ENCODE peak calls at places on chromosomes 12 and 14, in seven cellular contexts. One of them, this sample, is unnamed.

GRCh38 chr12:70661762-70662161 is 24.5 kb upstream of the PTPRB start:
- DNase-seq in heart left ventricle: no peak
- DNase-seq in spleen: no peak
- DNase-seq in IMR-90: peak; percentile 82
- DNase-seq in ovary: no peak
- DNase-seq in Peyer's patch: no peak
- DNase-seq in thyroid gland: no peak
- DNase-seq in this sample: no peak

GRCh38 chr12:43357141-43357540 is 194.9 kb downstream of the ADAMTS20 start:
- DNase-seq in Peyer's patch: no peak
- DNase-seq in heart left ventricle: no peak
- DNase-seq in IMR-90: no peak
- DNase-seq in ovary: no peak
- DNase-seq in spleen: no peak
- DNase-seq in thyroid gland: no peak
- DNase-seq in this sample: no peak

GRCh38 chr14:48703728-48704467 is 882.3 kb downstream of the RPS29 start:
- DNase-seq in spleen: no peak
- DNase-seq in ovary: no peak
- DNase-seq in thyroid gland: peak; percentile 40
- DNase-seq in IMR-90: no peak
- DNase-seq in heart left ventricle: peak; percentile 13
- DNase-seq in Peyer's patch: no peak
- DNase-seq in this sample: no peak

GRCh38 chr12:104006929-104007328 is 41.3 kb downstream of the TDG start:
- DNase-seq in heart left ventricle: no peak
- DNase-seq in ovary: no peak
- DNase-seq in Peyer's patch: no peak
- DNase-seq in spleen: no peak
- DNase-seq in IMR-90: peak; percentile 85
- DNase-seq in thyroid gland: no peak
- DNase-seq in this sample: no peak

GRCh38 chr14:82905762-82906161 is 1372.1 kb upstream of the SEL1L start:
- DNase-seq in IMR-90: no peak
- DNase-seq in Peyer's patch: no peak
- DNase-seq in heart left ventricle: no peak
- DNase-seq in spleen: no peak
- DNase-seq in ovary: no peak
- DNase-seq in thyroid gland: peak; percentile 6
- DNase-seq in this sample: no peak

GRCh38 chr12:22982635-22983034 is 357.7 kb downstream of the ETNK1 start:
- DNase-seq in heart left ventricle: no peak
- DNase-seq in ovary: no peak
- DNase-seq in spleen: no peak
- DNase-seq in Peyer's patch: no peak
- DNase-seq in thyroid gland: no peak
- DNase-seq in IMR-90: no peak
- DNase-seq in this sample: no peak

GRCh38 chr12:49348781-49349180 is 2.1 kb downstream of the DNAJC22 start:
- DNase-seq in spleen: no peak
- DNase-seq in thyroid gland: no peak
- DNase-seq in ovary: no peak
- DNase-seq in Peyer's patch: no peak
- DNase-seq in heart left ventricle: no peak
- DNase-seq in IMR-90: no peak
- DNase-seq in this sample: no peak

GRCh38 chr12:61713121-61713520 is 547.1 kb upstream of the USP15 start:
- DNase-seq in heart left ventricle: no peak
- DNase-seq in IMR-90: no peak
- DNase-seq in spleen: no peak
- DNase-seq in ovary: no peak
- DNase-seq in thyroid gland: no peak
- DNase-seq in Peyer's patch: no peak
- DNase-seq in this sample: no peak

GRCh38 chr14:93039649-93040315 is 75.9 kb downstream of the ITPK1 start:
- DNase-seq in thyroid gland: peak; percentile 77
- DNase-seq in Peyer's patch: no peak
- DNase-seq in ovary: no peak
- DNase-seq in IMR-90: no peak
- DNase-seq in spleen: peak; percentile 69
- DNase-seq in heart left ventricle: no peak
- DNase-seq in this sample: no peak

GRCh38 chr14:104639889-104640548 is 35.4 kb upstream of the TMEM179 start:
- DNase-seq in thyroid gland: peak; percentile 53
- DNase-seq in Peyer's patch: peak; percentile 77
- DNase-seq in heart left ventricle: peak; percentile 43
- DNase-seq in spleen: peak; percentile 86
- DNase-seq in ovary: no peak
- DNase-seq in IMR-90: peak; percentile 24
- DNase-seq in this sample: no peak

GRCh38 chr12:130504110-130504835 is 166.6 kb downstream of the PIWIL1 start:
- DNase-seq in IMR-90: no peak
- DNase-seq in heart left ventricle: no peak
- DNase-seq in ovary: no peak
- DNase-seq in spleen: no peak
- DNase-seq in Peyer's patch: no peak
- DNase-seq in thyroid gland: no peak
- DNase-seq in this sample: no peak

GRCh38 chr12:2098852-2099251 is 46.1 kb downstream of the CACNA1C start:
- DNase-seq in spleen: no peak
- DNase-seq in ovary: no peak
- DNase-seq in Peyer's patch: no peak
- DNase-seq in IMR-90: no peak
- DNase-seq in thyroid gland: no peak
- DNase-seq in heart left ventricle: no peak
- DNase-seq in this sample: no peak

GRCh38 chr12:117118838-117119591 is 19.8 kb upstream of the TESC start:
- DNase-seq in ovary: no peak
- DNase-seq in Peyer's patch: no peak
- DNase-seq in thyroid gland: no peak
- DNase-seq in spleen: no peak
- DNase-seq in IMR-90: no peak
- DNase-seq in heart left ventricle: peak; percentile 46
- DNase-seq in this sample: no peak

GRCh38 chr12:121145221-121145620 is 12.5 kb downstream of the P2RX7 start:
- DNase-seq in Peyer's patch: no peak
- DNase-seq in ovary: no peak
- DNase-seq in spleen: no peak
- DNase-seq in heart left ventricle: no peak
- DNase-seq in thyroid gland: no peak
- DNase-seq in IMR-90: peak; percentile 18
- DNase-seq in this sample: no peak

GRCh38 chr14:95338436-95338835 is 18.7 kb upstream of the CLMN start:
- DNase-seq in heart left ventricle: no peak
- DNase-seq in Peyer's patch: no peak
- DNase-seq in thyroid gland: no peak
- DNase-seq in spleen: no peak
- DNase-seq in ovary: no peak
- DNase-seq in IMR-90: no peak
- DNase-seq in this sample: no peak

GRCh38 chr12:103578926-103579325 is 8.1 kb upstream of the STAB2 start:
- DNase-seq in thyroid gland: no peak
- DNase-seq in spleen: no peak
- DNase-seq in heart left ventricle: no peak
- DNase-seq in IMR-90: no peak
- DNase-seq in ovary: no peak
- DNase-seq in Peyer's patch: no peak
- DNase-seq in this sample: no peak

GRCh38 chr12:39613525-39613924 is 6.1 kb downstream of the ABCD2 start:
- DNase-seq in thyroid gland: no peak
- DNase-seq in ovary: no peak
- DNase-seq in heart left ventricle: no peak
- DNase-seq in spleen: no peak
- DNase-seq in IMR-90: no peak
- DNase-seq in Peyer's patch: no peak
- DNase-seq in this sample: no peak

GRCh38 chr14:23567186-23568020 is at the start of gene AP1G2:
- DNase-seq in ovary: peak; percentile 95
- DNase-seq in IMR-90: peak; percentile 28
- DNase-seq in heart left ventricle: peak; percentile 84
- DNase-seq in Peyer's patch: peak; percentile 95
- DNase-seq in thyroid gland: peak; percentile 95
- DNase-seq in spleen: peak; percentile 98
- DNase-seq in this sample: peak; percentile 89

GRCh38 chr12:25194211-25194610 is 749 bp downstream of the DNAI7 start:
- DNase-seq in Peyer's patch: no peak
- DNase-seq in heart left ventricle: no peak
- DNase-seq in thyroid gland: no peak
- DNase-seq in IMR-90: no peak
- DNase-seq in spleen: no peak
- DNase-seq in ovary: no peak
- DNase-seq in this sample: no peak

GRCh38 chr12:43112101-43112661 is 439.8 kb downstream of the ADAMTS20 start:
- DNase-seq in spleen: no peak
- DNase-seq in IMR-90: no peak
- DNase-seq in thyroid gland: no peak
- DNase-seq in ovary: no peak
- DNase-seq in heart left ventricle: no peak
- DNase-seq in Peyer's patch: no peak
- DNase-seq in this sample: no peak

GRCh38 chr14:63508033-63508432 is 35.1 kb downstream of the PPP2R5E start:
- DNase-seq in Peyer's patch: no peak
- DNase-seq in thyroid gland: no peak
- DNase-seq in spleen: no peak
- DNase-seq in heart left ventricle: no peak
- DNase-seq in IMR-90: no peak
- DNase-seq in ovary: no peak
- DNase-seq in this sample: no peak

GRCh38 chr12:6551496-6552139 is 4.2 kb downstream of the IFFO1 start:
- DNase-seq in thyroid gland: no peak
- DNase-seq in Peyer's patch: no peak
- DNase-seq in IMR-90: peak; percentile 72
- DNase-seq in ovary: no peak
- DNase-seq in heart left ventricle: no peak
- DNase-seq in spleen: peak; percentile 76
- DNase-seq in this sample: peak; percentile 67

GRCh38 chr12:50276912-50277671 is 6.2 kb downstream of the LIMA1 start:
- DNase-seq in ovary: no peak
- DNase-seq in Peyer's patch: no peak
- DNase-seq in heart left ventricle: no peak
- DNase-seq in thyroid gland: no peak
- DNase-seq in spleen: no peak
- DNase-seq in IMR-90: peak; percentile 23
- DNase-seq in this sample: no peak

GRCh38 chr14:75126679-75127473 is at the start of gene NEK9:
- DNase-seq in thyroid gland: peak; percentile 90
- DNase-seq in heart left ventricle: peak; percentile 93
- DNase-seq in IMR-90: peak; percentile 75
- DNase-seq in spleen: peak; percentile 97
- DNase-seq in Peyer's patch: peak; percentile 91
- DNase-seq in ovary: peak; percentile 89
- DNase-seq in this sample: peak; percentile 90
- TF ChIP-seq POLR2A in thyroid gland: no peak
- TF ChIP-seq POLR2A in heart left ventricle: peak; percentile 56
- TF ChIP-seq POLR2A in IMR-90: peak; percentile 79
- TF ChIP-seq POLR2A in spleen: no peak
- TF ChIP-seq POLR2A in Peyer's patch: peak; percentile 71
- TF ChIP-seq POLR2A in ovary: peak; percentile 91
- TF ChIP-seq POLR2A in this sample: peak; percentile 40

DNA sequence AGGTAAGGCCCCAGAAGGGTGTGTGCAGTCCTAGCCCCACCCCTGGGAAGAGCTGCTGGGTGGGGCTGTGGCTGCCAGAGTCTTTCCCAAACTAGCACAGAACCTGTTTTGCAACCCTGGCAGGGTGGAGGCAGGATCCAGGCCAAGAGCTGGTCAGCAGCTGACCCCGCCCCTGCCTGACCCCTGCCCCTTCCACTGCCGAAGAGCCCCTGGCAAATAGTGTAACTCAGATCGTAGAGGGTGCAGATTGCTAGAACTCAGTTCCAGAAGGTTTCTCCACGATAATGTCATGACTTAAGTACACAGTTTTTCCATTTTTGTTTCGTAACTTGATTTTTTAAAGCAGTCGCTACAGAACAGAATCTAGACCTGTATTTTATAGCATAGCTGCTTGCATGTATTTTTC is 26.7 kb upstream of the PNMA1 start:
- DNase-seq in IMR-90: no peak
- DNase-seq in Peyer's patch: peak; percentile 87
- DNase-seq in heart left ventricle: no peak
- DNase-seq in ovary: peak; percentile 78
- DNase-seq in thyroid gland: peak; percentile 91
- DNase-seq in spleen: peak; percentile 80
- DNase-seq in this sample: peak; percentile 87
- H3K4me3 ChIP-seq in IMR-90: no peak overlapping the region
- H3K4me3 ChIP-seq in Peyer's patch: peak overlapping the region; percentile 39
- H3K4me3 ChIP-seq in heart left ventricle: peak overlapping the region; percentile 25
- H3K4me3 ChIP-seq in ovary: peak overlapping the region; percentile 24
- H3K4me3 ChIP-seq in thyroid gland: no peak overlapping the region
- H3K4me3 ChIP-seq in spleen: no peak overlapping the region
- H3K4me3 ChIP-seq in this sample: peak overlapping the region; percentile 38

DNA sequence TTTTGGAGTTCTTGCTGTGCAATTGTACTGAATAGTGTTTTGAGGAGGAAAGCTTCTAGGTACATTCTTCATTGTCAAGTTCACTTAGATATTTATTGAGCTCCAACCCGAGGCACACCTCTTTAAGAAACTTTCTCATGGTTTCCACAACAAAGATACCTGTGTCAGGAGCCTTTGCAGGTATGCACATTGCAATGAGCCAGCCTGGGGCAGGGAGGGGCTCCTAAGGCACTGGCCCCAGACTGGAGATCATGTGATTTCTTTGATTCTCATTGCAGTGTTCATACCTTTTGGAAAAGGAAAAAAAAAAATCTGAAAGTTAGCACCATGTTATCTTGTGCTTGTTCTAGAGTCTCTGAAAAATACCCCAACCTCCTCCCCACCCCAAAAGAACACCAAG is 80.3 kb downstream of the PRMT8 start:
- DNase-seq in heart left ventricle: no peak
- DNase-seq in IMR-90: no peak
- DNase-seq in spleen: no peak
- DNase-seq in thyroid gland: no peak
- DNase-seq in ovary: no peak
- DNase-seq in Peyer's patch: no peak
- DNase-seq in this sample: no peak
- TF ChIP-seq CTCF in heart left ventricle: no peak
- TF ChIP-seq CTCF in IMR-90: no peak
- TF ChIP-seq CTCF in spleen: no peak
- TF ChIP-seq CTCF in thyroid gland: no peak
- TF ChIP-seq CTCF in ovary: no peak
- TF ChIP-seq CTCF in Peyer's patch: no peak
- TF ChIP-seq CTCF in this sample: no peak

DNA sequence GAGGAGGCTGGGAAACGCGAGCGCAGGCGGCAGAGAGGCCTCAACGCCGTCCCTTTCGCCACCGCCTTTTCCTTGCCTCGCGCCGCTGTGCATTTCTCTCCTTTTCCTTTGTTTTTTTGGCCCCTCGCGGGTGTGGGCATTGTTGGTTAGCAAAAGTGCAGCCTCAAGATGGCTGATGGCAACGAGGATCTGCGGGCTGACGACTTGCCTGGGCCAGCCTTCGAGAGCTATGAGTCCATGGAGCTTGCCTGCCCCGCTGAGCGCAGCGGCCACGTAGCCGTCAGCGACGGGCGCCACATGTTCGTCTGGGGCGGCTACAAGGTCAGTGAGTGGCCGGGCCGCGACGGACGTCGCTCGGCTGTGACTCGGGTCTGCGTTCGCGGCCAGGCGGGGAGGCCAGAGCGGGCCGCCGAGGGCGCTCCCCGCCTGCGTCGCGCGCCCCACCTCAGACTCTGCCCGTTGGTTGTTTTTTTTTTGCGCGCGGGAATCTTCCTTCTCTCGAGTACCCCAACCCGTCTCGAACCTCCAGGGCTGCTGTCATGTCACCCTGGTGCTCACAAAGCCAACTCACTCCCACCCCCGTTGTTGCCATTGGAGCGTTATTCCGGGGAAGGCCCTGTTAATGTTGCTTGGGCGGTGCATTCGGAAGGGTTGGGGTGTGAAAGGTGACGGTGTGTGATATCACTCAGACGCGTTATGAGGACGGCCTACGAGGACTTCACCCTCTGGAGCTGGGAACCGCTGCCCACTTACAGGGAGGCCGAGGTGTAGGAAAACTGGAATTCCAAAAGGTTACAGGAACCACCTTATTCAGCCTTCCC is 558 bp downstream of the KLHDC2 start:
- DNase-seq in Peyer's patch: peak; percentile 84
- DNase-seq in heart left ventricle: peak; percentile 58
- DNase-seq in spleen: peak; percentile 92
- DNase-seq in IMR-90: peak; percentile 66
- DNase-seq in ovary: peak; percentile 29
- DNase-seq in thyroid gland: peak; percentile 64
- DNase-seq in this sample: peak; percentile 27
- TF ChIP-seq POLR2A in Peyer's patch: peak; percentile 90
- TF ChIP-seq POLR2A in heart left ventricle: no peak
- TF ChIP-seq POLR2A in spleen: no peak
- TF ChIP-seq POLR2A in IMR-90: no peak
- TF ChIP-seq POLR2A in ovary: no peak
- TF ChIP-seq POLR2A in thyroid gland: no peak
- TF ChIP-seq POLR2A in this sample: no peak

This sample was measured in uterus.